ENCODE peak calls at places on chromosomes 5 and 9, in seven cellular contexts. A is choroid plexus epithelial cell, U is fibroblast of pulmonary artery, P is neural progenitor cell, H is spleen, R is ovary, L is fibroblast of lung. O is an unnamed sample.

GRCh38 chr9:14654932-14655331 is 38.3 kb downstream of the ZDHHC21 start:
- DNase-seq in A (peak), P (no peak), U (peak), L (no peak), H (no peak), R (no peak), O (peak)

GRCh38 chr5:176183321-176184074 is 54.7 kb upstream of the SIMC1 start:
- DNase-seq in U (no peak), P (peak), H (no peak), L (no peak), R (peak), A (no peak), O (no peak)

GRCh38 chr5:59042201-59042600 is 459.3 kb downstream of the RAB3C start:
- DNase-seq in R (no peak), L (peak), U (peak), P (no peak), H (no peak), A (peak), O (peak)

GRCh38 chr9:120413121-120414048 is 166.6 kb downstream of the CDK5RAP2 start:
- DNase-seq in L (no peak), P (peak), H (no peak), R (no peak), A (no peak), U (no peak), O (no peak)

GRCh38 chr5:1312206-1312605 is 17.3 kb upstream of the TERT start:
- DNase-seq in P (no peak), A (no peak), H (peak), R (peak), U (no peak), L (no peak), O (no peak)

GRCh38 chr5:6442333-6442732 is 6.3 kb upstream of the UBE2QL1 start:
- DNase-seq in L (no peak), U (no peak), P (no peak), R (no peak), H (no peak), A (no peak), O (no peak)

GRCh38 chr5:55604611-55605067 is 69.9 kb upstream of the PLPP1 start:
- DNase-seq in U (peak), R (no peak), H (no peak), A (peak), P (peak), L (peak), O (peak)

GRCh38 chr9:114283551-114284111 is 39.3 kb upstream of the ORM1 start:
- DNase-seq in P (no peak), U (no peak), R (peak), L (no peak), A (no peak), H (peak), O (no peak)

GRCh38 chr5:7745882-7746735 is 104.8 kb downstream of the CFAP90 start:
- DNase-seq in L (peak), H (no peak), P (peak), R (peak), U (peak), A (peak), O (peak)

GRCh38 chr5:90488791-90489190 is 14.1 kb downstream of the POLR3G start:
- DNase-seq in L (peak), H (no peak), A (peak), R (no peak), P (no peak), U (no peak), O (peak)

GRCh38 chr5:174355208-174355612 is 309.7 kb downstream of the NSG2 start:
- DNase-seq in L (peak), R (no peak), A (peak), P (no peak), U (peak), H (no peak), O (peak)

GRCh38 chr5:170641589-170642031 is 137.8 kb downstream of the KCNIP1 start:
- DNase-seq in U (no peak), A (no peak), P (no peak), H (peak), L (no peak), R (no peak), O (no peak)

GRCh38 chr5:108233617-108234016 is 148.3 kb downstream of the FBXL17 start:
- DNase-seq in U (no peak), R (no peak), L (no peak), P (peak), A (no peak), H (no peak), O (no peak)

GRCh38 chr9:16387382-16387781 is 483.1 kb downstream of the BNC2 start:
- DNase-seq in L (peak), A (no peak), P (no peak), U (peak), R (no peak), H (no peak), O (peak)

GRCh38 chr9:22201256-22201655 is 192.2 kb upstream of the CDKN2B start:
- DNase-seq in H (no peak), L (no peak), R (no peak), U (no peak), P (no peak), A (no peak), O (peak)

GRCh38 chr9:83472221-83472665 is 66.0 kb downstream of the FRMD3 start:
- DNase-seq in A (peak), R (no peak), U (peak), L (peak), P (no peak), H (no peak), O (peak)

GRCh38 chr9:103245369-103245768 is 250.2 kb downstream of the CYLC2 start:
- DNase-seq in R (no peak), H (no peak), L (no peak), A (no peak), P (no peak), U (no peak), O (no peak)

GRCh38 chr9:5430912-5431311 is 6.8 kb downstream of the PLGRKT start:
- DNase-seq in R (no peak), P (no peak), H (no peak), A (no peak), U (no peak), L (no peak), O (no peak)

GRCh38 chr5:17182966-17183365 is 34.5 kb upstream of the BASP1 start:
- DNase-seq in R (no peak), U (peak), A (no peak), L (peak), P (no peak), H (no peak), O (peak)

GRCh38 chr5:33291216-33292000 is 149.4 kb upstream of the TARS1 start:
- DNase-seq in P (no peak), L (no peak), U (no peak), R (no peak), H (no peak), A (no peak), O (no peak)

GRCh38 chr9:99249619-99250018 is 27.5 kb downstream of the SEC61B start:
- DNase-seq in L (peak), P (no peak), H (no peak), A (peak), U (no peak), R (no peak), O (no peak)

GRCh38 chr5:139667730-139668063 is 19.5 kb downstream of the CXXC5 start:
- DNase-seq in H (no peak), L (peak), R (no peak), A (no peak), P (no peak), U (no peak), O (peak)

GRCh38 chr5:9056046-9056445 is 489.8 kb downstream of the SEMA5A start:
- DNase-seq in P (no peak), A (no peak), U (no peak), H (no peak), L (peak), R (no peak), O (peak)

GRCh38 chr5:107670927-107671741 is at the start of gene EFNA5:
- DNase-seq in H (peak), A (peak), L (peak), R (peak), P (peak), U (peak), O (peak)

GRCh38 chr5:52791366-52791765 is 3.6 kb downstream of the ITGA1 start:
- DNase-seq in U (no peak), P (no peak), R (no peak), H (no peak), L (no peak), A (no peak), O (no peak)
- H3K4me3 ChIP-seq in U (no peak), P (no peak), R (no peak), H (peak), L (no peak), A (no peak), O (no peak)

DNA sequence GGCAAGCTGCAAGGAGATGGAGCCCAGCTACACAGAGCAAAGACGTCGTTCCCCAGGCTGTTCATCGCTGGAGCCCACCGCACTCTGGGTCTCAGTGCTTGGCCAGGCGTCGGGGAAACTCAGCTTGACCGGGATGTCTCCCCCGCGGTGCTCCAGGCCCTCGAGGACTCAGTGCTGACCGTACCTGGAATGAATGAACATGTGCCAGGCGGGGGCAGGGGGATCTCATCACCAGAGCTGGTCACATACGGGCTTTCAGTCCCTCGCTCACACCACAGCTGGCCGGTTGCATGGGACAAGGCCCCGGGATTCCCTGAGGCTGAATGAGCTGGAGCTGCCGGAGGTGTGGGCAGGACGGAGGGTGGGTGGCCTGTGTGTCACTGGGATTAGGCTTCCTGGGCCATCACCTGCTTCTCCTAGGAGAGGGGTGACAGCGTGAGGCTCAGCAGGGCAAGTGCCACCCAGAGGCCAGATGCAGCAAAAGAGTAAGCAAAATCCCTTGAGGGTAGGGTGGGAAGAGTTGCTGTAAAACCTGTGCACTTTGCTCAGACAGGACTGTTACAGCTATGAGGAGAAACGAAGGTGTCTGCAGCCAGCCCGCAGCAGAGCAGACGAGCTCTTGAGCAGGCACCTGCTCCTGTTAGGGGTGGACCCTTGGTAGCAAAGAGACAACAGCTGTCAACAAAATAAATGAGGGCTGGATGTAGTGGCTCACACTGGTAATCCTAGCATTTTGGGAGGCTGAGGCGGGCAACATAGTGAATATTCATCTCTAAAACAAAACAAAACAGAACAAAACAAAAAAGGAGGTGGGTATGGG is 70.7 kb upstream of the RAPGEF1 start:
- DNase-seq in L (no peak), R (no peak), A (no peak), H (no peak), U (no peak), P (no peak), O (no peak)
- TF ChIP-seq CTCF in L (no peak), R (no peak), A (no peak), H (no peak), U (no peak), P (no peak), O (no peak)

DNA sequence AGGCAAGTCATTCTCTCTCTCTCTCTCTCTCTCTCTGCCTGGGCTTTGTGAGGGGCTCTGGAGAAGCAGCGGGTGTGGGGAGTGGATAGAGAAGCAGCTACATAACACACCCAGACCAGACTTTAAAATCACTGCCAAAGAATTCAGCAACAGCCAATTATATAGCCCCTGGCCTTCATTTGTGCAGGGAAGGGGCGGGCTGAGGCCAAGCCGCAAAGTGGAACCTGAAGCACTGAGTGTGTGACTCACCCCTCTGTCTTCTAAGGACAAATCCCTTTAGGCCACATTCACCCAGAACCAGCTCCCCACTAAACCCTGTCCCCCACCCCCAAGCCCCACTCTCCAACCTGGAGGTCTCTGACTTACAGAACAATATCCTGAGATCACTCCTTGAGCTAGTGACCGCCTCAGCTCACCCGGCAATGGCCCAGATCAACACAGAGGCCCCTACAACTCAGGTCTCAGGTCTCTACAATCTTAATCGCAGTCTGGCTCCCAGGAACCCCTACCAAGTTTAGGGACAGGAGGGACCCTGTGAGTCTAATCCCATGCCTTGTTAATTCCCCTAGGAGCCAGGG is 6.0 kb downstream of the B4GALT1 start:
- DNase-seq in R (peak), A (peak), P (peak), L (peak), U (peak), H (peak), O (peak)
- H3K4me3 ChIP-seq in R (no peak), A (no peak), P (no peak), L (peak), U (peak), H (peak), O (peak)

DNA sequence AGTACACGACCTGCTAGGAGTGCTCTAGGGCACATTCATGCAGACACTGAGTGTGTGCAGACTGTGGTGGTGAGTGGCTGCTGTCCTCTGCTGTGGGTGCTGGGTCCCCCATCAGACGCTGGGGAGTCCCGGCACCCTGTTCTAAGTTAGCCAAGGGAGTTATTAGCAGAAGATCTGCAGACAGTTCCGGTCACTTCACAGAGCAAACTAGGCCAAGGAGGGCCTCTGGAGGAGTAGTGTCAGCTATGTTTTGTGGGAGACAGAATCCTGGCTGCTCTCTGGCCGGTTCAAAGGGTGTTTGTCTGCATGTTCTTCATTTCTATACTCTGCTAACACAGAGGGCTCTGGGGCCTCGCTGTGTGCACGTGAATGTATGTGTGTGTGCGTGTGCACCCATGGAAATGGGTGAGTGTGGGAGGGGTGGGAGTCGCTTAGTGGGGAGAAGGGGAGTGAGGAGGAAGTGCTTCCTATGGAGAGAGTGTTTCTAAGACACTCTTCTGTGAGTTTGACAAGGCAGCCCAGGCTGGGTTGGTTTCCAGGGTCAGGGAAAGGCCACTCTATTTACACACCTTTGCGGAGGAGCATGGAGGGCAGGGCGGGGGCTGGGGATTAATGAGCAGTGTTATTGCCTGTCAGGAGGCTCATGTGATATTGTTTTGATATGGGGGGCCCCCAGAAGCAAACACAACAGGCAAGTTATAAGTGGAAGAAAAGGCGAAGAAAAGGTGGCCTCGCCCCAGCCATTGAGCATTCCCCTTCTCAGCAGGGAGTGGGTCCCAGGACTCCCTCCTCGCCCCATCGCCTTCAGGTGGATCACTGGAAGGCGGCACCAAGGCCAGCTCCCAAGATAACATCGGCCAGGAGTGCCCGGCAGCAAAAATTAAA is 68.9 kb downstream of the MACROH2A1 start:
- DNase-seq in H (no peak), U (no peak), L (no peak), A (no peak), P (no peak), R (no peak), O (no peak)
- TF ChIP-seq CTCF in H (no peak), U (no peak), L (no peak), A (no peak), P (no peak), R (no peak), O (no peak)

GRCh38 chr5:125348936-125349335 is 602.5 kb upstream of the ZNF608 start:
- DNase-seq in L (no peak), U (no peak), R (no peak), H (no peak), A (no peak), P (no peak), O (no peak)
- H3K4me3 ChIP-seq in L (no peak), U (no peak), R (no peak), H (no peak), A (no peak), P (no peak), O (no peak)

GRCh38 chr5:135204151-135204600 is 170.1 kb upstream of the PITX1 start:
- DNase-seq in P (peak), H (no peak), L (peak), U (no peak), A (no peak), R (no peak), O (no peak)
- TF ChIP-seq CTCF in P (peak), H (no peak), L (no peak), U (peak), A (peak), R (no peak), O (peak)

GRCh38 chr9:69943146-69943545 is 100.5 kb upstream of the MAMDC2 start:
- DNase-seq in H (no peak), R (no peak), P (no peak), A (no peak), L (no peak), U (no peak), O (peak)

GRCh38 chr9:69949396-69949795 is 94.3 kb upstream of the MAMDC2 start:
- DNase-seq in R (no peak), H (no peak), U (peak), L (peak), A (peak), P (no peak), O (peak)

GRCh38 chr9:69951411-69951810 is 92.2 kb upstream of the MAMDC2 start:
- DNase-seq in P (no peak), H (no peak), U (peak), L (peak), R (no peak), A (peak), O (peak)

GRCh38 chr9:69945671-69946141 is 97.9 kb upstream of the MAMDC2 start:
- DNase-seq in L (peak), A (peak), P (no peak), U (peak), H (no peak), R (no peak), O (peak)

GRCh38 chr9:69946800-69947437 is 96.7 kb upstream of the MAMDC2 start:
- DNase-seq in L (peak), A (peak), U (peak), R (no peak), H (no peak), P (no peak), O (peak)
- H3K4me3 ChIP-seq in L (no peak), A (no peak), U (no peak), R (no peak), H (no peak), P (no peak), O (no peak)

GRCh38 chr5:57111993-57112392 is 61.9 kb upstream of the GPBP1 start:
- DNase-seq in H (no peak), U (no peak), L (no peak), R (no peak), A (no peak), P (no peak), O (no peak)
- TF ChIP-seq CTCF in H (no peak), U (no peak), L (no peak), R (no peak), A (no peak), P (no peak), O (no peak)

DNA sequence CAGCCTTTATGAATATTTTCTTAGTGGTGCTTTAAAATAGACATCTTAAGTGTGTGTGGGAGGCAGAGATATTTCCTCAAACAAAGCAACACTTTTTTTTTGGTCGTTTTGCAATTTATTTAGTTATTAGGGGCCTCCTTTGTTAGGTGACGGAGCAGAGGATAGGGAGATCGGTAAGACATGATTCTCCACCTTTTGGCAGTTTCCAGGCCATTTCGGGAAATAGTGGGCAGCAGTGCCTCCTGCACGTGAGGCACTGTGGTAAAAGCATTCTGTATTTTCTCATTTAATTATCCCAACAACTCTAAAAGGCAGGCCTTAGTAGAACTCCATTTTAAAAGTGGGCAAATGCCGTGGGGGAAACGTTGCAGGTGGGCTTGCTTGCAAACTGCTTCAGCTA is 1.9 kb downstream of the OCLN start:
- DNase-seq in A (no peak), P (no peak), L (no peak), H (no peak), R (no peak), U (no peak), O (no peak)
- H3K4me3 ChIP-seq in A (no peak), P (peak), L (no peak), H (no peak), R (no peak), U (no peak), O (no peak)

GRCh38 chr9:105245720-105246161 is 1.3 kb downstream of the SLC44A1 start:
- DNase-seq in H (no peak), L (no peak), P (no peak), U (no peak), A (no peak), R (no peak), O (no peak)

GRCh38 chr9:105246656-105247162 is 2.3 kb downstream of the SLC44A1 start:
- DNase-seq in U (peak), R (no peak), H (no peak), A (no peak), P (no peak), L (peak), O (peak)

GRCh38 chr9:105244274-105244995 is at the start of gene SLC44A1:
- DNase-seq in R (peak), A (peak), L (peak), H (peak), U (peak), P (peak), O (peak)

GRCh38 chr9:105243935-105244273 is 547 bp upstream of the SLC44A1 start:
- DNase-seq in P (no peak), R (no peak), A (no peak), L (no peak), U (no peak), H (no peak), O (no peak)

GRCh38 chr9:105244996-105245719 is 707 bp downstream of the SLC44A1 start:
- DNase-seq in H (peak), A (peak), P (peak), R (peak), U (peak), L (peak), O (peak)
- TF ChIP-seq CTCF in H (no peak), A (peak), P (peak), R (no peak), U (no peak), L (no peak), O (no peak)

O was measured in fibroblast of mammary gland.